ENCODE peak calls at places on chromosome X, in ten cellular contexts. G is GM12865, T is thoracic aorta, L is upper lobe of right lung, N is left ventricle myocardium inferior, Q is fibroblast of the aortic adventitia, V is IMR-90, O is AG09319, I is foreskin fibroblast, S is WTC11. U is an unnamed sample.

GRCh38 chrX:134186362-134187121 is 50.4 kb upstream of the CCDC160 start:
- DNase-seq in N (no peak), T (no peak), Q (no peak), O (no peak), V (no peak), L (no peak), G (peak), I (no peak), S (no peak), U (no peak)

GRCh38 chrX:20595928-20596550 is 329.3 kb upstream of the RPS6KA3 start:
- DNase-seq in N (no peak), O (no peak), I (peak), V (no peak), S (peak), T (no peak), L (no peak), Q (peak), G (no peak), U (peak)

GRCh38 chrX:81586091-81586490 is 384.2 kb downstream of the SH3BGRL start:
- DNase-seq in T (no peak), S (no peak), G (no peak), Q (no peak), L (no peak), N (no peak), O (no peak), I (no peak), V (no peak), U (no peak)

GRCh38 chrX:39204945-39205344 is 403.7 kb downstream of the MID1IP1 start:
- DNase-seq in G (peak), Q (no peak), L (no peak), I (no peak), O (no peak), N (no peak), T (no peak), V (no peak), S (no peak), U (no peak)

GRCh38 chrX:22686138-22686541 is 313.6 kb upstream of the DDX53 start:
- DNase-seq in V (peak), L (no peak), T (peak), O (peak), G (no peak), N (peak), S (peak), Q (peak), I (peak), U (peak)

GRCh38 chrX:74458738-74459137 is 37.4 kb downstream of the SLC16A2 start:
- DNase-seq in L (no peak), N (no peak), I (peak), S (no peak), O (no peak), V (peak), T (no peak), G (no peak), Q (peak), U (peak)

GRCh38 chrX:117744958-117745357 is 371.7 kb downstream of the KLHL13 start:
- DNase-seq in V (no peak), O (no peak), Q (no peak), T (no peak), L (no peak), S (no peak), G (no peak), N (no peak), I (no peak), U (no peak)

GRCh38 chrX:119698835-119699234 is 5.9 kb upstream of the SEPTIN6 start:
- DNase-seq in I (peak), T (no peak), S (no peak), V (peak), G (peak), O (peak), L (no peak), N (no peak), Q (peak), U (peak)

GRCh38 chrX:71163010-71163409 is 18.4 kb downstream of the NLGN3 start:
- DNase-seq in N (no peak), Q (no peak), I (no peak), T (no peak), O (no peak), S (peak), G (no peak), L (no peak), V (no peak), U (no peak)

GRCh38 chrX:56564182-56564885 is 907 bp downstream of the UBQLN2 start:
- DNase-seq in I (peak), O (no peak), T (no peak), S (no peak), V (peak), Q (peak), N (no peak), G (peak), L (peak), U (peak)

GRCh38 chrX:10769696-10770619 is 149.6 kb upstream of the MID1 start:
- DNase-seq in N (no peak), T (no peak), I (peak), S (no peak), O (peak), L (no peak), Q (peak), G (no peak), V (peak), U (peak)

GRCh38 chrX:105564536-105564935 is 257.8 kb upstream of the NRK start:
- DNase-seq in N (no peak), V (peak), Q (peak), G (no peak), I (peak), T (no peak), L (no peak), O (no peak), S (no peak), U (peak)

GRCh38 chrX:29478336-29479069 is 736.9 kb upstream of the MAGEB2 start:
- DNase-seq in Q (peak), I (peak), T (no peak), S (peak), G (peak), L (no peak), O (no peak), V (peak), N (no peak), U (peak)

GRCh38 chrX:115894087-115894486 is 276.5 kb upstream of the AGTR2 start:
- DNase-seq in L (no peak), S (no peak), G (peak), Q (peak), V (peak), T (no peak), O (no peak), I (no peak), N (no peak), U (peak)

GRCh38 chrX:103373581-103373980 is 2.8 kb upstream of the BEX3 start:
- DNase-seq in V (no peak), G (no peak), L (no peak), S (no peak), Q (no peak), O (no peak), I (peak), T (no peak), N (no peak), U (no peak)

GRCh38 chrX:69762340-69762739 is 146.4 kb downstream of the EDA start:
- DNase-seq in Q (no peak), N (no peak), S (no peak), T (no peak), I (no peak), V (no peak), G (no peak), O (no peak), L (no peak), U (no peak)

GRCh38 chrX:8815460-8816065 is 14.4 kb upstream of the FAM9A start:
- DNase-seq in N (no peak), L (no peak), G (peak), T (no peak), V (peak), S (no peak), I (peak), O (no peak), Q (peak), U (peak)

GRCh38 chrX:13652256-13653021 is 502 bp upstream of the TCEANC start:
- DNase-seq in T (no peak), O (peak), S (no peak), I (peak), N (no peak), V (peak), Q (peak), L (no peak), G (no peak), U (peak)

GRCh38 chrX:14359727-14360126 is 169.6 kb upstream of the GLRA2 start:
- DNase-seq in I (no peak), G (no peak), T (no peak), O (no peak), L (no peak), S (no peak), Q (no peak), V (no peak), N (no peak), U (no peak)

GRCh38 chrX:1246816-1247215 is 21.8 kb upstream of the CSF2RA start:
- DNase-seq in G (peak), O (no peak), N (peak), V (no peak), T (no peak), I (peak), S (peak), Q (peak), L (peak), U (peak)

GRCh38 chrX:122113376-122113775 is 1066.0 kb downstream of the GLUD2 start:
- DNase-seq in Q (no peak), T (no peak), O (no peak), I (no peak), V (no peak), L (no peak), G (no peak), S (peak), N (no peak), U (no peak)

GRCh38 chrX:37776283-37776986 is 3.4 kb upstream of the CYBB start:
- DNase-seq in L (no peak), I (no peak), V (no peak), O (no peak), T (no peak), G (peak), N (no peak), Q (no peak), S (no peak), U (no peak)

GRCh38 chrX:44542567-44543325 is at the start of gene FUNDC1:
- DNase-seq in O (peak), V (peak), N (peak), T (peak), G (peak), I (peak), Q (peak), S (peak), L (peak), U (peak)
- TF ChIP-seq CTCF in O (peak), V (peak), N (peak), T (no peak), G (peak), I (peak), Q (peak), S (no peak), L (no peak), U (peak)

GRCh38 chrX:64885850-64886249 is 90.4 kb downstream of the ZC4H2 start:
- DNase-seq in Q (no peak), T (no peak), I (no peak), S (peak), N (no peak), L (no peak), O (no peak), G (peak), V (no peak), U (no peak)
- TF ChIP-seq CTCF in Q (peak), T (no peak), I (peak), S (peak), N (peak), L (peak), O (peak), G (peak), V (peak), U (peak)

DNA sequence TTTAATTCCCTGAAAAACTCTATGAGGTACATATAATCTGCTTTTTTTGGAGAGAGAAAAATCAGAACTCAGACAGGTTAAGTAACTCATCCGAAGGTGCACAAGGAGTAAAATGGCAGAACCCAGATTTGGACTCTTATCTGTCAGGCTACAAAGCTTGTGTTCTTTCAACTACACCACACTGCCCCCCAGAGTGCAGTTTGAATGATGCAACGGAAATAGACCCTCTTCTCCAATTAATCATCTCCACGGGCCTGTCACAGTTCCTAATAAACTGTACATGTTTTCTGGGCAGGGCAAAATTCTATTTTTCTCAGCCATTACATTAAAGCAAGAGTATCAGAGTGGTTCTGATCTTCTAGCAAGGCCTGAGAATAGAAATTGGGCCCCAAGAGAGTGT is 35.3 kb upstream of the DCX start:
- DNase-seq in S (peak), L (no peak), I (no peak), N (no peak), G (peak), T (no peak), V (no peak), Q (no peak), O (no peak), U (peak)
- TF ChIP-seq CTCF in S (peak), L (peak), I (no peak), N (peak), G (peak), T (no peak), V (peak), Q (peak), O (no peak), U (no peak)

GRCh38 chrX:110853610-110854009 is 58.0 kb upstream of the CHRDL1 start:
- DNase-seq in G (peak), N (no peak), O (no peak), Q (peak), T (no peak), S (peak), V (no peak), I (peak), L (no peak), U (no peak)

GRCh38 chrX:110852180-110852579 is 56.6 kb upstream of the CHRDL1 start:
- DNase-seq in N (no peak), T (no peak), O (no peak), I (peak), G (peak), S (peak), Q (peak), V (peak), L (no peak), U (peak)

GRCh38 chrX:110846071-110846470 is 50.5 kb upstream of the CHRDL1 start:
- DNase-seq in L (no peak), N (no peak), G (no peak), V (no peak), I (peak), T (no peak), Q (no peak), O (no peak), S (no peak), U (no peak)

GRCh38 chrX:110847334-110847733 is 51.7 kb upstream of the CHRDL1 start:
- DNase-seq in O (peak), G (peak), I (peak), Q (peak), T (no peak), V (peak), S (no peak), L (no peak), N (no peak), U (peak)

DNA sequence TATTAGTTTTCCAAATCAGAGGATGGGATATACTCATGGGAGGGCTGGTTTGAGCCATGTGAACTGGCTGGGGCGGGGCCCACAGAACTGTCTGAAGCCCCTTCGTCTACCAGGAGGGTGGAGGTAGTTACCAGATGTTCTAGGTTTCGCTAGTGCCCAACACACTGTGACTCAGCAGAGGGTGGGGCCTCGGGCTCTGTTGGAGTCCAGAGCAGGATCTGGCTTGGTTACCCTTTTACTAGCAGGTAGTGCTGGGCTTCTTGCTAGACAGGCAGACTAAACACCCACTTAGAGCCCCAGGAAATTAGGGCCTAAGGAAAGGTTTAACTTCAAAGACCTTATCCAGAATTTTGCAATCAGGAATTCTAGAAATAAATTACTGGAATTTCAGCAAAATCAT is 56.2 kb upstream of the CHRDL1 start:
- DNase-seq in O (no peak), L (no peak), G (peak), T (no peak), I (peak), S (peak), V (peak), N (no peak), Q (peak), U (no peak)
- TF ChIP-seq CTCF in O (no peak), L (no peak), G (no peak), T (no peak), I (no peak), S (no peak), V (no peak), N (no peak), Q (no peak), U (no peak)

DNA sequence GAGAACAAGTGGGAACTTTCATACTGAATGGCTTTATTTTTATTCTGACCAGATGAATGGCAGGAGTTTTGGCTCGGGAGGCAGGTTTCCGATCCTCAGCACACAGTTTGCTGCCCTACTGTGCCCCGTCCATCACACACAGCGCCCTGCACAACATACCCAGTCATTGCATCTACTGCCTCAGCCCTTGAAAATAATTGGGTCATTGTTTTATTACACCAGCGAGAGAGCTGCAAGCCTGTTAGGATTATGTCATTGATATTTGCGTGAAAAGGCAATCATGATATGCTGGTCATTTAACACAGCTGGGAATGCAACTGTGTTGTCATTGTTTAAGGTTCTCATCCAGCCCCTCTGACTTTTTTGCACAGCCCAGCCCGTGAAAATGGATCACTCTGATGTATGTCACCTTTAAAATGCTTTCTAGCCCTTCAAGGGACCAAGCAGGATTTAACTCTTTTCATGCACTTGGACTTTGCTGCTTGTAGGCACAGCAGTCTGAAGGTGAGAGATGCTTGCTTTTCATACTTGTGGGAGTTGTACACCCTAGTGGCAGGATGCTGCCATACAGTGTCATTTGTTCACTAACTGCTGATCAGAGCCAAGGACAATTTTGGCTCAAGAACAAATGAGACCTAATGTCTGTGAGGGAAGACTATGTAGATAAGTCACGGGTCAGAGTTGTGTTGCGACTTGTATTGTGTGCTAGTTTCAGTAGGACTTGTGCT is 62.3 kb downstream of the RTL9 start:
- DNase-seq in I (peak), O (no peak), Q (no peak), V (peak), L (no peak), N (no peak), T (no peak), S (no peak), G (peak), U (no peak)
- TF ChIP-seq CTCF in I (peak), O (peak), Q (peak), V (peak), L (no peak), N (no peak), T (no peak), S (no peak), G (peak), U (peak)

GRCh38 chrX:154384284-154384892 is 5.3 kb downstream of the EMD start:
- DNase-seq in N (no peak), T (no peak), Q (no peak), O (no peak), I (peak), G (no peak), V (no peak), L (no peak), S (no peak), U (peak)
- TF ChIP-seq CTCF in N (peak), T (no peak), Q (peak), O (peak), I (peak), G (no peak), V (peak), L (peak), S (no peak), U (peak)

DNA sequence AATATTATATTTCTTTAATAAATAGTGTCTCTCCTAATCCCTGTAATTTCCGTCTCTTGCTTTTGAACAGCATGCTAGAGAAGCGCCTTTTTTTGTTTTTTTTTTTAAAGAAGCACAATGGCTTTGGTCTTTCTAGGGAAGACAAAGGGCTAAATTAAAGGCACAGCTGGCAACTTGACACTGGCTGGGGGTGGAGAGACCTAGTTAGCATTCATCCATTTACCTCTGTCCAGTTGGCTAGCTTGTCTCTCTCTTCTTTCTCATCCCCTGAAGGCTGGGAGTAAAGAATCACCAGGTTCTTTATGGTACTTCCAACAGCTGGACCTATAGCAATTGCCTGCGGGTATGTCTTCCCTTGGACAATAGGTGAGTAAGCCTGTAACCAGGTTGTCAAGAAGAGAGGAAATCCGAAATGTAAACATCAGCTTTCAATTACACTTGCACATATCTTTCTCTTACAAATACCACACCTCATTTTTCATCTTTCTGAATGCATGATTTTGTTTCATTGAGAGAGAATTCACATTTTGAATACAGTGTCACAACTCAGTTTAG is 178.4 kb upstream of the GPR101 start:
- DNase-seq in O (no peak), Q (no peak), I (no peak), T (no peak), G (no peak), S (no peak), N (no peak), L (no peak), V (no peak), U (no peak)
- TF ChIP-seq CTCF in O (no peak), Q (no peak), I (no peak), T (no peak), G (no peak), S (no peak), N (no peak), L (no peak), V (no peak), U (no peak)

DNA sequence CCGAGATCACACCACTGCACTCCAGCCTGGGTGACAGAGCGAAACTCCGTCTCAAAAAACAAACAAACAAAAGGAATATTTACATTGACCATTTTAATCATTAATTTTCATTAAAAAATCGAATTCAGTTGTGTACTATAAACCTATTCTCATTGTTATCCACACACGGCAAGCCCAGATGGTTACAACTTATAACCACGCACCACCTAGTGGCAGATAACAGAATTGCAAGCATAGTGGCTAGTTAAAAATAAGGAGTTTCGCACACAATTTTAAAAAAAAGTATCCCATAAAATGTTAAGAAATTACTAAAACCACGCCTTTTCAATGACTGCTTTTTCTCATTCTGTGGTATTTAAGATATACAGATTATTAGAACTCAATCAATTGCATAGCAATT is 25.4 kb downstream of the MBNL3 start:
- DNase-seq in O (no peak), S (peak), T (no peak), V (peak), N (no peak), Q (peak), L (no peak), I (no peak), G (no peak), U (peak)
- TF ChIP-seq CTCF in O (peak), S (peak), T (no peak), V (peak), N (peak), Q (peak), L (peak), I (peak), G (peak), U (peak)

U was measured in fibroblast of pulmonary artery.